ENCODE peak calls at places on chromosome 14, in four cellular contexts. B is WERI-Rb-1, O is ovary, D is hepatocyte. T is an unnamed sample. For H3K27me3, the result is how much of the 10 kb centered on the place peaks cover.

GRCh38 chr14:99602054-99602787 is 1.8 kb downstream of the CCDC85C start:
- DNase-seq in B (no peak), O (no peak), D (peak), T (no peak)

GRCh38 chr14:47332099-47332498 is 343.3 kb downstream of the MDGA2 start:
- DNase-seq in O (no peak), D (no peak), B (no peak), T (no peak)

GRCh38 chr14:52835122-52835903 is 43.9 kb upstream of the GNPNAT1 start:
- DNase-seq in O (no peak), B (peak), D (peak), T (peak)

GRCh38 chr14:68297871-68298468 is 478.4 kb downstream of the RAD51B start:
- DNase-seq in B (no peak), O (no peak), D (peak), T (no peak)

GRCh38 chr14:75399819-75400678 is 27.8 kb upstream of the JDP2 start:
- DNase-seq in B (peak), D (peak), O (peak), T (peak)

GRCh38 chr14:90677484-90678045 is 138.7 kb downstream of the TTC7B start:
- DNase-seq in D (peak), O (no peak), B (no peak), T (no peak)

GRCh38 chr14:74085047-74085637 is 386 bp downstream of the LIN52 start:
- DNase-seq in B (no peak), D (peak), O (no peak), T (no peak)

GRCh38 chr14:99026471-99026870 is 245.5 kb downstream of the BCL11B start:
- DNase-seq in D (no peak), B (no peak), O (no peak), T (peak)

GRCh38 chr14:29240046-29240445 is 473.5 kb downstream of the FOXG1 start:
- DNase-seq in B (no peak), O (no peak), D (no peak), T (no peak)

GRCh38 chr14:101619484-101619883 is 58.2 kb downstream of the DIO3 start:
- DNase-seq in B (no peak), D (no peak), O (no peak), T (no peak)

GRCh38 chr14:59337151-59337611 is 128.0 kb downstream of the GPR135 start:
- DNase-seq in B (no peak), D (no peak), O (peak), T (no peak)

GRCh38 chr14:98932436-98933325 is 339.3 kb downstream of the BCL11B start:
- DNase-seq in D (no peak), B (no peak), O (no peak), T (no peak)

GRCh38 chr14:32473476-32473875 is 144.4 kb downstream of the AKAP6 start:
- DNase-seq in B (no peak), D (peak), O (no peak), T (no peak)

GRCh38 chr14:32472081-32472480 is 143.0 kb downstream of the AKAP6 start:
- DNase-seq in O (no peak), B (no peak), D (no peak), T (no peak)

GRCh38 chr14:32470161-32470705 is 141.1 kb downstream of the AKAP6 start:
- DNase-seq in D (no peak), O (no peak), B (no peak), T (no peak)

GRCh38 chr14:32471183-32471582 is 142.1 kb downstream of the AKAP6 start:
- DNase-seq in O (no peak), D (no peak), B (no peak), T (no peak)

GRCh38 chr14:32472512-32473472 is 143.7 kb downstream of the AKAP6 start:
- DNase-seq in B (no peak), D (no peak), O (no peak), T (no peak)
- H3K4me3 ChIP-seq in B (no peak), D (no peak), O (no peak), T (no peak)

DNA sequence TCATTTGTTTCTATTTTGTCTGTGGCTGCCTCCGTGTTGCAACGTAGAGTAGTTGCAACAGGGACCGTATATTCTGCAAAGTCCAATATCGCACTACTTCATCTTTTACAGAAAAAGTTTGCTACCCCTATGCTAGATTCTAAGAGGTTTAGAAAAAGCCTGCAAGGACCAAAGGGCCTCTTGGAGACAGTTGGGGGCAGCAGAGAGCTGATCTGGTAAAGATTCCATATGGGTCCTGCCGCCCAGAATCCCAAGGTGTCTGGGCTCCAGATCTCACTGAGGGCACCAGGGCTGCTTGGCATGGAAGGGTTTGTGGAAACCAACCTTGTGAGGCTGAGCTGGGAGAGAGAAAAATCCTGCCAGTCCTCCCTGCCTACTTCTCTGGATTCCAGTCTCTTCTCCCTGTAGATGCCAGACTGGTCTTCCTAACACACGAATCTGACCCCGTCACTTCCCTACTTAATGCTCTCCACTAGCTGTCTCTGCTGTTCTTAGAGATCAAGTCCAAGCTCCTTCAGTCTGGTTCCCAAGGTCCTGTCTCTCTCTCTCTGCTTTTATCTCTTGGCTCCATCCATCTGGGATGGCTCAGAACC is 74.6 kb downstream of the GLRX5 start:
- DNase-seq in D (peak), O (no peak), B (peak), T (peak)
- TF ChIP-seq CTCF in D (peak), O (no peak), B (peak), T (peak)

GRCh38 chr14:94173471-94173884 is 644 bp upstream of the PPP4R4 start:
- DNase-seq in D (peak), B (peak), O (no peak), T (no peak)

GRCh38 chr14:94176808-94177207 is 2.7 kb downstream of the PPP4R4 start:
- DNase-seq in O (no peak), D (no peak), B (no peak), T (no peak)

GRCh38 chr14:94175403-94176146 is 1.5 kb downstream of the PPP4R4 start:
- DNase-seq in O (no peak), D (no peak), B (no peak), T (no peak)

GRCh38 chr14:94173885-94174621 is at the start of gene PPP4R4:
- DNase-seq in O (peak), B (peak), D (peak), T (peak)

GRCh38 chr14:94174622-94175402 is 690 bp downstream of the PPP4R4 start:
- DNase-seq in O (peak), D (no peak), B (peak), T (peak)
- H3K27me3 ChIP-seq in O (under half), D (half or more), B (under half), T (half or more)

DNA sequence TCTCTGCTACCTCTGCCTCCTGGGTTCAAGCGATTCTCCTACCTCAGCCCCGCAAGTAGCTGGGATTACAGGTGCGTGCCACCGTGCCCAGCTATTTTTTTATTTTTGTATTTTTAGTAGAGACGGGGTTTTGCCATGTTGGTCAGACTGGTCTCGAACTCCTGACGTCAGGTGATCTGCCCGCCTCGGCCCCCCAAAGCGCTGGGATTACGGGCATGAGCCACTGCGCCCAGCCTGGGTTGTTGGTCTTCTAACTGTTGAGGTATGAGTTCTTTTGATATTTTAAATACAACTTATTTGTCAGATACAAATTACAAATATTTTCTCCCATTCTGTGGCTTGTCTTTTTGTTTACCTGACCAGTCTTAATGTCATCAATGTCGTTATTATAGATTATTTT is 95.9 kb downstream of the PCNX1 start:
- DNase-seq in O (no peak), D (no peak), B (no peak), T (no peak)
- H3K4me3 ChIP-seq in O (no peak), D (no peak), B (no peak), T (no peak)

GRCh38 chr14:103905861-103906456 is 22.3 kb upstream of the TDRD9 start:
- DNase-seq in O (no peak), D (no peak), B (no peak), T (peak)
- TF ChIP-seq CTCF in O (no peak), D (no peak), B (peak), T (peak)

DNA sequence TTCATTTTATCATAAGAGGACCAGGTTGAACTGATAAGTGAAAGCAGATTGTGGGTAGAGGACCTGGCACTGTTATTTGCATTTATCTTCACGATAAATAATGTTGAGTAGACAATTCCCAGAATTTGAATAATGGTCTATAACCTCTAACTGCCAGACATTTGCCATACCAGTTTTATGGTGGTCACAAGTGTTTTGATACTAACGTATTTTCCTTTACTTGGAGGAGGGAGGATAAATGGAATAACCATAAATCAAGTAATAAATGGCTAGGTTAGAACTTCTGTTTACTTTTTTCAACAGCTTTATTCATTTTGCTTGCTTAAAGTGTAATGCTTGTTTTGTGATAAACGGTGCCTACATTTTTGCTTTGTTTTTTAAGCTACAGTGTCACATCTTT is 9.5 kb downstream of the PAX9 start:
- DNase-seq in D (no peak), B (no peak), O (no peak), T (no peak)
- H3K27me3 ChIP-seq in D (half or more), B (half or more), O (under half), T (under half)

GRCh38 chr14:103016071-103016470 is 41.3 kb downstream of the CDC42BPB start:
- DNase-seq in D (no peak), O (no peak), B (no peak), T (no peak)
- H3K4me3 ChIP-seq in D (no peak), O (no peak), B (no peak), T (no peak)

GRCh38 chr14:97164014-97164413 is 366.8 kb downstream of the VRK1 start:
- DNase-seq in O (no peak), D (no peak), B (no peak), T (no peak)
- TF ChIP-seq CTCF in O (no peak), D (peak), B (no peak), T (no peak)

DNA sequence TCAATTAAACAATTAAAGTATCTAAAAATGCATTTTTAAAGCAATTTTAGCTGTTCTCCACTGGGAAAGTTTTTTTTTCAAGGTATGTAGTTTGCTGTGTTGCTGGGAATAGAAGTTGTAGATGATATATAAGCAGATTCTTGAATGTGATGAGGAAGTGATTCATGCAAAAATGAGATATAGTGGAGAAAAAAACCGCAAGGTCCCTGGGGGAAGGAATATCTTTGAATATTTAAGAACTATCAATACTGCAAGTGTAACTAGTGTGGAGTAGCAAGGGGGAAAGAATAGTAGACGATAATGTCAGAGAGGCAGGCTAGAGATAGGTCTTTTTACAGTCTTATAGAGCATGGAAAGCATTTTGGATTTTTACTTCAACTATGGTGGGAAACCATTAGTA is 42.5 kb downstream of the PTCSC3 start:
- DNase-seq in B (no peak), O (no peak), D (no peak), T (no peak)
- H3K27me3 ChIP-seq in B (half or more), O (under half), D (under half), T (under half)

T was measured in BE2C.